ENCODE peak calls at places on chromosome 9, in ten cellular contexts. N is CD8-positive, alpha-beta memory T cell; V is fibroblast of the aortic adventitia; Y is NK-92 treated with Interleukin-12 subunit alpha and Interleukin-12 subunit beta, amount 100 ng/mL, for 24 hours; T is posterior cingulate gyrus; B is pons; S is neural progenitor cell; Z is frontal cortex; M is stimulated activated CD4-positive, alpha-beta T cell treated with anti-CD3 and anti-CD28 coated beads, Interleukin-4, amount 100 ng/mL, for 4 hours; W is left ventricle myocardium inferior. U is an unnamed sample.
A peak's percentile ranks its signal among the peaks of the same experiment; 100 is the strongest.

GRCh38 chr9:124205686-124206352 is 51.9 kb upstream of the NEK6 start:
- DNase-seq in N (no peak), V (no peak), Y (no peak), T (no peak), B (no peak), S (no peak), Z (no peak), M (no peak), W (no peak), U (no peak)

GRCh38 chr9:119092125-119092524 is 277.1 kb downstream of the BRINP1 start:
- DNase-seq in N (no peak), V (no peak), Y (no peak), T (no peak), B (no peak), S (no peak), Z (no peak), M (no peak), W (no peak), U (no peak)

GRCh38 chr9:86287013-86287412 is 4.7 kb upstream of the ISCA1 start:
- DNase-seq in N (no peak), V (peak; percentile 49), Y (no peak), T (no peak), B (no peak), S (peak; percentile 82), Z (no peak), M (peak; percentile 11), W (no peak), U (no peak)

GRCh38 chr9:87711857-87712800 is 13.8 kb upstream of the CTSL start:
- DNase-seq in N (no peak), V (peak; percentile 87), Y (no peak), T (no peak), B (no peak), S (no peak), Z (no peak), M (no peak), W (no peak), U (no peak)

GRCh38 chr9:114001410-114001685 is 76.8 kb downstream of the AMBP start:
- DNase-seq in N (no peak), V (no peak), Y (no peak), T (no peak), B (no peak), S (no peak), Z (no peak), M (no peak), W (no peak), U (no peak)

GRCh38 chr9:137224850-137225694 is at the start of gene CYSRT1:
- DNase-seq in N (no peak), V (no peak), Y (no peak), T (peak; percentile 5), B (no peak), S (no peak), Z (no peak), M (no peak), W (no peak), U (no peak)

GRCh38 chr9:121545148-121545874 is 45.7 kb upstream of the GGTA1 start:
- DNase-seq in N (no peak), V (no peak), Y (no peak), T (no peak), B (no peak), S (no peak), Z (no peak), M (no peak), W (no peak), U (no peak)

GRCh38 chr9:95793924-95794828 is 81.3 kb upstream of the ERCC6L2 start:
- DNase-seq in N (no peak), V (peak; percentile 98), Y (no peak), T (no peak), B (peak; percentile 26), S (no peak), Z (no peak), M (no peak), W (no peak), U (no peak)

GRCh38 chr9:135508211-135508820 is 7.8 kb downstream of the MRPS2 start:
- DNase-seq in N (no peak), V (no peak), Y (no peak), T (no peak), B (no peak), S (no peak), Z (no peak), M (no peak), W (no peak), U (no peak)

GRCh38 chr9:132742821-132743311 is 72.6 kb downstream of the GTF3C4 start:
- DNase-seq in N (no peak), V (no peak), Y (no peak), T (no peak), B (no peak), S (no peak), Z (no peak), M (no peak), W (no peak), U (no peak)

GRCh38 chr9:6230037-6230778 is 14.6 kb downstream of the IL33 start:
- DNase-seq in N (no peak), V (peak; percentile 70), Y (no peak), T (no peak), B (no peak), S (no peak), Z (no peak), M (no peak), W (no peak), U (no peak)

GRCh38 chr9:131657890-131658752 is 81.8 kb downstream of the RAPGEF1 start:
- DNase-seq in N (no peak), V (peak; percentile 88), Y (no peak), T (no peak), B (no peak), S (no peak), Z (no peak), M (peak; percentile 45), W (no peak), U (peak; percentile 29)

GRCh38 chr9:127474592-127474991 is 23.3 kb downstream of the LRSAM1 start:
- DNase-seq in N (no peak), V (no peak), Y (no peak), T (no peak), B (no peak), S (no peak), Z (no peak), M (no peak), W (no peak), U (no peak)

GRCh38 chr9:125524522-125524921 is 182.5 kb downstream of the MAPKAP1 start:
- DNase-seq in N (no peak), V (no peak), Y (no peak), T (no peak), B (no peak), S (peak; percentile 53), Z (no peak), M (no peak), W (no peak), U (no peak)

GRCh38 chr9:23496827-23497226 is 329.2 kb downstream of the ELAVL2 start:
- DNase-seq in N (no peak), V (no peak), Y (no peak), T (no peak), B (no peak), S (no peak), Z (no peak), M (no peak), W (no peak), U (no peak)

GRCh38 chr9:76642074-76642473 is 122.2 kb upstream of the PCA3 start:
- DNase-seq in N (no peak), V (no peak), Y (no peak), T (no peak), B (no peak), S (no peak), Z (no peak), M (no peak), W (no peak), U (no peak)

GRCh38 chr9:94613003-94613402 is 19.4 kb upstream of the FBP2 start:
- DNase-seq in N (no peak), V (no peak), Y (no peak), T (no peak), B (no peak), S (no peak), Z (no peak), M (no peak), W (no peak), U (no peak)

GRCh38 chr9:96084289-96084688 is 208.8 kb downstream of the ERCC6L2 start:
- DNase-seq in N (no peak), V (no peak), Y (no peak), T (no peak), B (no peak), S (no peak), Z (no peak), M (no peak), W (no peak), U (no peak)

GRCh38 chr9:33132249-33132772 is 34.8 kb downstream of the B4GALT1 start:
- DNase-seq in N (no peak), V (peak; percentile 80), Y (no peak), T (peak; percentile 53), B (no peak), S (no peak), Z (no peak), M (no peak), W (no peak), U (no peak)

GRCh38 chr9:107644774-107645463 is 155.3 kb upstream of the KLF4 start:
- DNase-seq in N (no peak), V (peak; percentile 24), Y (no peak), T (no peak), B (peak; percentile 50), S (no peak), Z (no peak), M (no peak), W (peak; percentile 48), U (no peak)

U was measured in GOT3.